ENCODE peak calls at places on chromosomes 5 and 9, in six cellular contexts. N is adrenal gland, U is trophoblast cell, C is heart left ventricle, F is heart right ventricle, T is stomach. J is an unnamed sample. For H3K4me1, the result is how much of the 10 kb centered on the place peaks cover.

GRCh38 chr9:127744407-127745110 is 9.5 kb upstream of the TOR2A start:
- DNase-seq in N (no peak), T (no peak), F (no peak), C (no peak), U (no peak), J (no peak)

GRCh38 chr5:139251695-139252288 is 41.7 kb upstream of the MATR3 start:
- DNase-seq in C (no peak), T (no peak), F (no peak), U (no peak), N (no peak), J (no peak)

GRCh38 chr9:92190536-92190790 is 75.2 kb upstream of the SPTLC1 start:
- DNase-seq in N (no peak), T (no peak), F (no peak), U (no peak), C (no peak), J (no peak)

GRCh38 chr5:96214442-96215197 is 218.4 kb downstream of the PCSK1 start:
- DNase-seq in F (no peak), U (no peak), C (no peak), N (no peak), T (no peak), J (no peak)

GRCh38 chr9:14441976-14442651 is 128.2 kb upstream of the NFIB start:
- DNase-seq in F (no peak), C (no peak), U (peak), T (no peak), N (no peak), J (no peak)

GRCh38 chr5:30764704-30765103 is 428.8 kb upstream of the CDH6 start:
- DNase-seq in N (no peak), U (no peak), F (no peak), C (no peak), T (no peak), J (no peak)

GRCh38 chr9:87827341-87827740 is 55.3 kb upstream of the SPATA31E1 start:
- DNase-seq in F (no peak), C (no peak), U (no peak), N (no peak), T (no peak), J (peak)

GRCh38 chr5:75964008-75964407 is 119.2 kb upstream of the SV2C start:
- DNase-seq in U (no peak), T (no peak), F (no peak), C (no peak), N (no peak), J (no peak)

GRCh38 chr9:76516871-76517270 is 57.9 kb downstream of the GCNT1 start:
- DNase-seq in N (no peak), C (no peak), U (no peak), F (no peak), T (no peak), J (no peak)

GRCh38 chr5:6704361-6704851 is 8.8 kb upstream of the TENT4A start:
- DNase-seq in N (peak), U (no peak), C (peak), T (no peak), F (peak), J (peak)

GRCh38 chr9:93009337-93010015 is 49.0 kb upstream of the SUSD3 start:
- DNase-seq in F (no peak), U (no peak), N (no peak), C (no peak), T (no peak), J (no peak)

GRCh38 chr5:174789596-174789995 is 65.2 kb downstream of the MSX2 start:
- DNase-seq in N (no peak), T (no peak), U (peak), F (no peak), C (no peak), J (no peak)

GRCh38 chr9:93587651-93588347 is 11.4 kb downstream of the PHF2 start:
- DNase-seq in F (no peak), U (no peak), T (no peak), C (no peak), N (peak), J (no peak)

GRCh38 chr5:67620386-67621039 is 423.9 kb upstream of the CD180 start:
- DNase-seq in F (no peak), N (no peak), C (no peak), U (no peak), T (no peak), J (no peak)

GRCh38 chr9:75200892-75201470 is 112.7 kb downstream of the OSTF1 start:
- DNase-seq in F (no peak), U (no peak), T (no peak), N (no peak), C (no peak), J (peak)

GRCh38 chr9:76516350-76516749 is 57.4 kb downstream of the GCNT1 start:
- DNase-seq in N (no peak), F (no peak), U (no peak), C (no peak), T (no peak), J (no peak)

GRCh38 chr5:39605966-39606591 is 181.3 kb upstream of the DAB2 start:
- DNase-seq in C (no peak), F (no peak), N (no peak), T (no peak), U (no peak), J (peak)

GRCh38 chr9:23322392-23322791 is 503.6 kb downstream of the ELAVL2 start:
- DNase-seq in N (no peak), T (no peak), F (no peak), C (no peak), U (no peak), J (no peak)

GRCh38 chr9:16442622-16443021 is 427.8 kb downstream of the BNC2 start:
- DNase-seq in U (peak), T (no peak), C (no peak), N (peak), F (no peak), J (peak)

GRCh38 chr9:37902131-37902530 is 1.8 kb downstream of the SLC25A51 start:
- DNase-seq in U (no peak), T (no peak), N (no peak), F (no peak), C (no peak), J (no peak)

GRCh38 chr5:125189451-125190051 is 443.1 kb upstream of the ZNF608 start:
- DNase-seq in C (no peak), T (no peak), F (no peak), U (no peak), N (no peak), J (no peak)

GRCh38 chr5:40414922-40415321 is 264.8 kb upstream of the PTGER4 start:
- DNase-seq in F (no peak), N (no peak), T (no peak), C (no peak), U (no peak), J (no peak)

GRCh38 chr9:114214181-114214580 is 58.8 kb downstream of the COL27A1 start:
- DNase-seq in U (no peak), N (no peak), C (no peak), F (no peak), T (no peak), J (no peak)

GRCh38 chr5:145483211-145483610 is 351.9 kb downstream of the PRELID2 start:
- DNase-seq in C (no peak), T (no peak), F (no peak), U (no peak), N (no peak), J (no peak)

GRCh38 chr5:77180167-77181081 is 30.1 kb upstream of the PDE8B start:
- DNase-seq in C (peak), N (peak), U (no peak), F (no peak), T (peak), J (no peak)

GRCh38 chr5:177437623-177438022 is 9.0 kb upstream of the PRR7 start:
- DNase-seq in F (no peak), T (no peak), C (no peak), N (no peak), U (no peak), J (no peak)

GRCh38 chr5:36744041-36744677 is 132.4 kb upstream of the NIPBL start:
- DNase-seq in F (no peak), U (no peak), T (no peak), N (peak), C (no peak), J (peak)

GRCh38 chr5:81948349-81948748 is 23.5 kb upstream of the ATG10 start:
- DNase-seq in F (no peak), T (no peak), U (no peak), C (no peak), N (no peak), J (no peak)

GRCh38 chr5:138972230-138972629 is 97.1 kb upstream of the LRRTM2 start:
- DNase-seq in C (no peak), T (no peak), F (no peak), N (no peak), U (no peak), J (no peak)

GRCh38 chr9:38018964-38019602 is 49.9 kb downstream of the SHB start:
- DNase-seq in C (no peak), F (no peak), T (peak), U (no peak), N (peak), J (peak)

GRCh38 chr5:96017951-96018350 is 56.3 kb upstream of the ELL2 start:
- DNase-seq in U (no peak), F (no peak), N (no peak), C (no peak), T (no peak), J (no peak)

GRCh38 chr5:4584982-4585381 is 555.1 kb upstream of the ADAMTS16 start:
- DNase-seq in T (no peak), C (no peak), U (no peak), F (no peak), N (no peak), J (no peak)

GRCh38 chr5:34497031-34497808 is 158.9 kb upstream of the RAI14 start:
- DNase-seq in F (peak), C (peak), T (no peak), U (no peak), N (peak), J (no peak)

GRCh38 chr5:10628601-10629000 is 64.7 kb downstream of the ANKRD33B start:
- DNase-seq in T (no peak), F (no peak), C (no peak), U (no peak), N (no peak), J (no peak)
- H3K4me1 ChIP-seq in T (under half), F (half or more), C (under half), U (under half), N (under half), J (under half)

GRCh38 chr5:84381501-84382362 is 2.9 kb downstream of the EDIL3 start:
- DNase-seq in F (no peak), C (no peak), T (no peak), U (no peak), N (peak), J (no peak)
- H3K27ac ChIP-seq in F (peak), C (peak), T (peak), U (peak), N (peak), J (no peak)

GRCh38 chr9:125261501-125262216 is at the start of gene GAPVD1:
- DNase-seq in F (peak), T (peak), U (peak), C (peak), N (peak), J (peak)

GRCh38 chr9:125255781-125256391 is 5.7 kb upstream of the GAPVD1 start:
- DNase-seq in C (no peak), F (no peak), N (no peak), T (no peak), U (no peak), J (no peak)

GRCh38 chr9:125260564-125260963 is 1.1 kb upstream of the GAPVD1 start:
- DNase-seq in C (no peak), N (no peak), U (no peak), F (no peak), T (no peak), J (peak)

GRCh38 chr9:125258160-125258559 is 3.5 kb upstream of the GAPVD1 start:
- DNase-seq in F (no peak), U (no peak), N (no peak), T (no peak), C (no peak), J (no peak)

GRCh38 chr9:125258832-125259534 is 2.6 kb upstream of the GAPVD1 start:
- DNase-seq in U (no peak), F (no peak), C (no peak), N (no peak), T (no peak), J (no peak)
- H3K4me1 ChIP-seq in U (under half), F (half or more), C (under half), N (under half), T (under half), J (under half)

GRCh38 chr9:34558911-34559615 is 30.5 kb downstream of the CNTFR start:
- DNase-seq in N (no peak), U (no peak), F (no peak), C (no peak), T (no peak), J (no peak)

GRCh38 chr9:34560574-34561229 is 28.8 kb downstream of the CNTFR start:
- DNase-seq in N (no peak), T (peak), C (no peak), F (no peak), U (no peak), J (no peak)

GRCh38 chr9:34558341-34558740 is 31.2 kb downstream of the CNTFR start:
- DNase-seq in C (no peak), N (no peak), T (no peak), F (no peak), U (no peak), J (no peak)

GRCh38 chr9:34557421-34558321 is 31.9 kb downstream of the CNTFR start:
- DNase-seq in N (no peak), C (no peak), T (no peak), U (no peak), F (no peak), J (no peak)

GRCh38 chr9:34559616-34560546 is 29.6 kb downstream of the CNTFR start:
- DNase-seq in T (peak), N (peak), F (peak), C (peak), U (no peak), J (no peak)
- H3K27ac ChIP-seq in T (peak), N (peak), F (no peak), C (no peak), U (no peak), J (no peak)

GRCh38 chr5:143398053-143398355 is 5.5 kb downstream of the NR3C1 start:
- DNase-seq in T (no peak), U (no peak), F (no peak), C (no peak), N (no peak), J (no peak)
- H3K4me1 ChIP-seq in T (under half), U (under half), F (half or more), C (half or more), N (under half), J (half or more)

GRCh38 chr9:86275962-86276361 is 6.4 kb downstream of the ISCA1 start:
- DNase-seq in N (no peak), F (no peak), U (no peak), T (no peak), C (no peak), J (no peak)
- H3K27ac ChIP-seq in N (no peak), F (no peak), U (no peak), T (no peak), C (no peak), J (no peak)

GRCh38 chr5:136147632-136148031 is 15.0 kb downstream of the SMAD5 start:
- DNase-seq in T (no peak), C (no peak), N (no peak), U (no peak), F (no peak), J (no peak)
- H3K4me1 ChIP-seq in T (under half), C (half or more), N (under half), U (under half), F (half or more), J (under half)

DNA sequence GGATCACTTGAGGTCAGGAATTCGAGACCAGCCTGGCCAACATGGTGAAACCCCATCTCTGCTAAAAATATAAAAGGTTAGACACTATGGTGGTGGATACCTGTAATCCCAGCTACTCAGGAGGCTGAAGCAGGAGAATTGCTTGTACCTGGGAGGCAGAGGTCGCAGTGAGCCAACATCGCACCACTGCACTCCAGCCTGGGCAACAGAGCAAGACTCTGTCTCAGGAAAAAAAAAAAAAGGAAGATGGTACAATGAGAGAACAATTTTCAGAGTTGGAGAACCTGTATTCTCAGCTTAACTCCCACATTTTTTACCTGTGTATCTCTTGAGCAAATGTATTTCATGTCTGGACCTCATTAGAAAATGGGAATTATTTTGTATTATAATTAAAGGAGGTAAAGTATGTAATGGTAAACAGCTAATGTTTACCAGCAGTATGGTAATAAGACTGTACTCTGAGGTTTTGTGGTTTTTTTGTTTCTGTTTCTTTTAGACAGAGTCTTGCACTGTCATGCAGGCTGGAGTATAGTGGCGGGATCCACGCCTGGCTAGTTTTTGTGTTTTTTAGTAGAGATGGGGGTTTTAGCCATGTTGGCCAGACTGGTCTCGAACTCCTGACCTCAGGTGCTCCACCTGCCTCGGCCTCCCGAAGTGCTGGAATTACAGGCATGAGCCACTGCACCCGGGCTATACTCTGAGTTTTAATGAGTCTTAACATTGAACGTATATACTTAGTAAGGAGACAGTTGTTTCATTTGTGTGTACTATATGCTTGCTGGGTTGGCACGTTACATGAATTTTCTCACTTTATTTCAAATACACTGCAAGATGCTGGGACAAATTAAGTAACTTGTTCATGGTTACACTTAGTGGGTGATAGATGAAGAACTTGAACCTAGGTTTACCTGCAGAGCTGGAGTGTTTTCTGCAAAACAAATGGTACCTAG is 16.2 kb downstream of the UHRF2 start:
- DNase-seq in N (no peak), F (no peak), C (no peak), T (no peak), U (no peak), J (no peak)
- H3K27ac ChIP-seq in N (no peak), F (no peak), C (no peak), T (peak), U (no peak), J (no peak)

DNA sequence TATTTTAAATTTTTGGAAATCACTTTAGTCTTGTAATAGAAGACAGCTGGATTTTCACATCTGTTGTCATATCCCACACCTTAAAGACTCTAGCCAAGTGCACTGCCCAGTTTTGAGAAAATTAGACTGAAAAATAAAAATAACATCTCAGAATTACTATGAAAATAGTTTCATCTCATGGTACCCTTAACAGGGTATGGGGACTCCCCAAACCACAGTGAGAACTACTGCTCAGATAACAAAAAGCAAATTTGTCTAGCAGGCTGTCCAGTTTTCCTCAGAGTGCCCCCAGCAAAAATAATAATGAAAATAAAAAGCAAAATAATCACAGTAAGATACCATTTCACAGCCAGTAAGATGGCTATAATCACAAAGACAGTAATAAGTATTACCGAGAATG is 6.5 kb downstream of the UBQLN1 start:
- DNase-seq in U (no peak), F (no peak), T (no peak), N (no peak), C (no peak), J (no peak)
- H3K4me1 ChIP-seq in U (under half), F (half or more), T (under half), N (under half), C (half or more), J (under half)

DNA sequence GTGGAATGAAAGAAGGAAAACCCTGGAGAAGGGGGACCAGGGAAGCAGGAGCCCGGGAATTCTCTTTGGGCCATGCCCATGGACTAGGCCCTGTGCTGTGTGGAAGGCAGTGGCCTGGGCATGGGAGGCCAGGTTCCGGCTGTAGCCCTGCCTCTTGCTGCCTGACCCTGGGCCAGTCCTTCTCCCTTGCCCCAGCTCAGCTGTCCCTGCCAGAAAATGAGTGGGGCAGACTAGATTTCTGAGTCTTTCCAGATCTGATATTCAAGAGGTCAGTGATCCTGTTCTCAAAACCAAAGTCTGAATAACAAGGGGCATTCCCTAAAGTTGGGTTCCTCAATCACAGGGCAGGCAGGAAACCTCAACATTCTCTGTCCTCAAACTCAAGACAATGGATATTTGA is 24.8 kb upstream of the CORO2A start:
- DNase-seq in U (no peak), N (no peak), F (no peak), T (no peak), C (no peak), J (no peak)
- H3K27ac ChIP-seq in U (no peak), N (no peak), F (no peak), T (peak), C (no peak), J (peak)

J was measured in PC-9.